ENCODE peak calls at places on chromosomes 4 and X, in ten cellular contexts. One of them, this sample, is unnamed.

GRCh38 chr4:88446124-88446523 is 10.8 kb upstream of the HERC5 start:
- DNase-seq in SW480: no peak
- DNase-seq in T-helper 2 cell: no peak
- DNase-seq in fibroblast of the aortic adventitia: peak
- DNase-seq in Caco-2: no peak
- DNase-seq in RPMI7951: no peak
- DNase-seq in MCF 10A: peak
- DNase-seq in stimulated activated CD8-positive, alpha-beta memory T cell treated with anti-CD3 and anti-CD28 coated beads, Interleukin-12 subunit alpha, Interleukin-12 subunit beta, amount 100 ng/mL, for 1 hour: no peak
- DNase-seq in sciatic nerve: no peak
- DNase-seq in activated T-helper 1 cell treated with anti-CD3 and anti-CD28 coated beads, Interleukin-2, amount 50 U/mL, for 16 hours: no peak
- DNase-seq in this sample: no peak

GRCh38 chr4:1767058-1767769 is 25.9 kb upstream of the FGFR3 start:
- DNase-seq in fibroblast of the aortic adventitia: peak
- DNase-seq in stimulated activated CD8-positive, alpha-beta memory T cell treated with anti-CD3 and anti-CD28 coated beads, Interleukin-12 subunit alpha, Interleukin-12 subunit beta, amount 100 ng/mL, for 1 hour: no peak
- DNase-seq in activated T-helper 1 cell treated with anti-CD3 and anti-CD28 coated beads, Interleukin-2, amount 50 U/mL, for 16 hours: no peak
- DNase-seq in sciatic nerve: no peak
- DNase-seq in MCF 10A: no peak
- DNase-seq in SW480: no peak
- DNase-seq in Caco-2: peak
- DNase-seq in T-helper 2 cell: no peak
- DNase-seq in RPMI7951: no peak
- DNase-seq in this sample: no peak

GRCh38 chr4:178738026-178738425 is 1295.8 kb upstream of the AGA start:
- DNase-seq in activated T-helper 1 cell treated with anti-CD3 and anti-CD28 coated beads, Interleukin-2, amount 50 U/mL, for 16 hours: no peak
- DNase-seq in MCF 10A: peak
- DNase-seq in stimulated activated CD8-positive, alpha-beta memory T cell treated with anti-CD3 and anti-CD28 coated beads, Interleukin-12 subunit alpha, Interleukin-12 subunit beta, amount 100 ng/mL, for 1 hour: no peak
- DNase-seq in RPMI7951: no peak
- DNase-seq in sciatic nerve: no peak
- DNase-seq in Caco-2: no peak
- DNase-seq in SW480: no peak
- DNase-seq in T-helper 2 cell: no peak
- DNase-seq in fibroblast of the aortic adventitia: no peak
- DNase-seq in this sample: no peak

GRCh38 chr4:105909699-105910340 is 14.5 kb downstream of the NPNT start:
- DNase-seq in T-helper 2 cell: no peak
- DNase-seq in SW480: peak
- DNase-seq in sciatic nerve: no peak
- DNase-seq in Caco-2: peak
- DNase-seq in stimulated activated CD8-positive, alpha-beta memory T cell treated with anti-CD3 and anti-CD28 coated beads, Interleukin-12 subunit alpha, Interleukin-12 subunit beta, amount 100 ng/mL, for 1 hour: no peak
- DNase-seq in fibroblast of the aortic adventitia: no peak
- DNase-seq in RPMI7951: no peak
- DNase-seq in MCF 10A: peak
- DNase-seq in activated T-helper 1 cell treated with anti-CD3 and anti-CD28 coated beads, Interleukin-2, amount 50 U/mL, for 16 hours: no peak
- DNase-seq in this sample: no peak

GRCh38 chr4:8396762-8397406 is 43.6 kb downstream of the ACOX3 start:
- DNase-seq in stimulated activated CD8-positive, alpha-beta memory T cell treated with anti-CD3 and anti-CD28 coated beads, Interleukin-12 subunit alpha, Interleukin-12 subunit beta, amount 100 ng/mL, for 1 hour: no peak
- DNase-seq in T-helper 2 cell: no peak
- DNase-seq in RPMI7951: no peak
- DNase-seq in MCF 10A: no peak
- DNase-seq in fibroblast of the aortic adventitia: no peak
- DNase-seq in SW480: no peak
- DNase-seq in Caco-2: no peak
- DNase-seq in sciatic nerve: no peak
- DNase-seq in activated T-helper 1 cell treated with anti-CD3 and anti-CD28 coated beads, Interleukin-2, amount 50 U/mL, for 16 hours: no peak
- DNase-seq in this sample: no peak

GRCh38 chrX:56803849-56804681 is 75.0 kb downstream of the NBDY start:
- DNase-seq in Caco-2: no peak
- DNase-seq in MCF 10A: no peak
- DNase-seq in activated T-helper 1 cell treated with anti-CD3 and anti-CD28 coated beads, Interleukin-2, amount 50 U/mL, for 16 hours: no peak
- DNase-seq in RPMI7951: no peak
- DNase-seq in sciatic nerve: no peak
- DNase-seq in T-helper 2 cell: no peak
- DNase-seq in SW480: no peak
- DNase-seq in stimulated activated CD8-positive, alpha-beta memory T cell treated with anti-CD3 and anti-CD28 coated beads, Interleukin-12 subunit alpha, Interleukin-12 subunit beta, amount 100 ng/mL, for 1 hour: no peak
- DNase-seq in fibroblast of the aortic adventitia: no peak
- DNase-seq in this sample: no peak

GRCh38 chr4:76641351-76641750 is 206.3 kb downstream of the SHROOM3 start:
- DNase-seq in sciatic nerve: no peak
- DNase-seq in MCF 10A: no peak
- DNase-seq in stimulated activated CD8-positive, alpha-beta memory T cell treated with anti-CD3 and anti-CD28 coated beads, Interleukin-12 subunit alpha, Interleukin-12 subunit beta, amount 100 ng/mL, for 1 hour: no peak
- DNase-seq in activated T-helper 1 cell treated with anti-CD3 and anti-CD28 coated beads, Interleukin-2, amount 50 U/mL, for 16 hours: no peak
- DNase-seq in SW480: no peak
- DNase-seq in fibroblast of the aortic adventitia: no peak
- DNase-seq in RPMI7951: no peak
- DNase-seq in Caco-2: no peak
- DNase-seq in T-helper 2 cell: no peak
- DNase-seq in this sample: no peak

GRCh38 chrX:15797707-15798106 is 7.4 kb downstream of the ZRSR2 start:
- DNase-seq in stimulated activated CD8-positive, alpha-beta memory T cell treated with anti-CD3 and anti-CD28 coated beads, Interleukin-12 subunit alpha, Interleukin-12 subunit beta, amount 100 ng/mL, for 1 hour: no peak
- DNase-seq in MCF 10A: no peak
- DNase-seq in fibroblast of the aortic adventitia: no peak
- DNase-seq in Caco-2: no peak
- DNase-seq in activated T-helper 1 cell treated with anti-CD3 and anti-CD28 coated beads, Interleukin-2, amount 50 U/mL, for 16 hours: no peak
- DNase-seq in RPMI7951: no peak
- DNase-seq in sciatic nerve: no peak
- DNase-seq in SW480: no peak
- DNase-seq in T-helper 2 cell: no peak
- DNase-seq in this sample: no peak

GRCh38 chrX:9765072-9765736 is 443 bp downstream of the GPR143 start:
- DNase-seq in MCF 10A: no peak
- DNase-seq in Caco-2: no peak
- DNase-seq in activated T-helper 1 cell treated with anti-CD3 and anti-CD28 coated beads, Interleukin-2, amount 50 U/mL, for 16 hours: no peak
- DNase-seq in T-helper 2 cell: no peak
- DNase-seq in fibroblast of the aortic adventitia: no peak
- DNase-seq in SW480: no peak
- DNase-seq in RPMI7951: peak
- DNase-seq in stimulated activated CD8-positive, alpha-beta memory T cell treated with anti-CD3 and anti-CD28 coated beads, Interleukin-12 subunit alpha, Interleukin-12 subunit beta, amount 100 ng/mL, for 1 hour: no peak
- DNase-seq in sciatic nerve: no peak
- DNase-seq in this sample: no peak

GRCh38 chrX:50779694-50780093 is 34.3 kb downstream of the SHROOM4 start:
- DNase-seq in SW480: no peak
- DNase-seq in sciatic nerve: no peak
- DNase-seq in T-helper 2 cell: no peak
- DNase-seq in fibroblast of the aortic adventitia: no peak
- DNase-seq in Caco-2: no peak
- DNase-seq in RPMI7951: peak
- DNase-seq in MCF 10A: no peak
- DNase-seq in stimulated activated CD8-positive, alpha-beta memory T cell treated with anti-CD3 and anti-CD28 coated beads, Interleukin-12 subunit alpha, Interleukin-12 subunit beta, amount 100 ng/mL, for 1 hour: no peak
- DNase-seq in activated T-helper 1 cell treated with anti-CD3 and anti-CD28 coated beads, Interleukin-2, amount 50 U/mL, for 16 hours: no peak
- DNase-seq in this sample: no peak

GRCh38 chr4:122450847-122451246 is 5.7 kb downstream of the IL2 start:
- DNase-seq in MCF 10A: peak
- DNase-seq in SW480: no peak
- DNase-seq in sciatic nerve: no peak
- DNase-seq in stimulated activated CD8-positive, alpha-beta memory T cell treated with anti-CD3 and anti-CD28 coated beads, Interleukin-12 subunit alpha, Interleukin-12 subunit beta, amount 100 ng/mL, for 1 hour: no peak
- DNase-seq in activated T-helper 1 cell treated with anti-CD3 and anti-CD28 coated beads, Interleukin-2, amount 50 U/mL, for 16 hours: no peak
- DNase-seq in RPMI7951: peak
- DNase-seq in T-helper 2 cell: no peak
- DNase-seq in Caco-2: peak
- DNase-seq in fibroblast of the aortic adventitia: peak
- DNase-seq in this sample: no peak

GRCh38 chr4:6742989-6743388 is 27.0 kb downstream of the BLOC1S4 start:
- DNase-seq in T-helper 2 cell: no peak
- DNase-seq in Caco-2: no peak
- DNase-seq in fibroblast of the aortic adventitia: no peak
- DNase-seq in SW480: no peak
- DNase-seq in RPMI7951: no peak
- DNase-seq in stimulated activated CD8-positive, alpha-beta memory T cell treated with anti-CD3 and anti-CD28 coated beads, Interleukin-12 subunit alpha, Interleukin-12 subunit beta, amount 100 ng/mL, for 1 hour: no peak
- DNase-seq in MCF 10A: no peak
- DNase-seq in activated T-helper 1 cell treated with anti-CD3 and anti-CD28 coated beads, Interleukin-2, amount 50 U/mL, for 16 hours: no peak
- DNase-seq in sciatic nerve: no peak
- DNase-seq in this sample: no peak

GRCh38 chr4:80448056-80448455 is 112.5 kb downstream of the CFAP299 start:
- DNase-seq in fibroblast of the aortic adventitia: peak
- DNase-seq in T-helper 2 cell: no peak
- DNase-seq in SW480: no peak
- DNase-seq in RPMI7951: no peak
- DNase-seq in sciatic nerve: no peak
- DNase-seq in stimulated activated CD8-positive, alpha-beta memory T cell treated with anti-CD3 and anti-CD28 coated beads, Interleukin-12 subunit alpha, Interleukin-12 subunit beta, amount 100 ng/mL, for 1 hour: no peak
- DNase-seq in activated T-helper 1 cell treated with anti-CD3 and anti-CD28 coated beads, Interleukin-2, amount 50 U/mL, for 16 hours: no peak
- DNase-seq in MCF 10A: no peak
- DNase-seq in Caco-2: no peak
- DNase-seq in this sample: no peak

GRCh38 chr4:24260133-24260532 is 324.2 kb downstream of the DHX15 start:
- DNase-seq in activated T-helper 1 cell treated with anti-CD3 and anti-CD28 coated beads, Interleukin-2, amount 50 U/mL, for 16 hours: no peak
- DNase-seq in stimulated activated CD8-positive, alpha-beta memory T cell treated with anti-CD3 and anti-CD28 coated beads, Interleukin-12 subunit alpha, Interleukin-12 subunit beta, amount 100 ng/mL, for 1 hour: no peak
- DNase-seq in MCF 10A: no peak
- DNase-seq in SW480: no peak
- DNase-seq in RPMI7951: no peak
- DNase-seq in sciatic nerve: no peak
- DNase-seq in T-helper 2 cell: no peak
- DNase-seq in Caco-2: no peak
- DNase-seq in fibroblast of the aortic adventitia: no peak
- DNase-seq in this sample: no peak

GRCh38 chr4:168884251-168885124 is 125.6 kb downstream of the CBR4 start:
- DNase-seq in MCF 10A: no peak
- DNase-seq in SW480: no peak
- DNase-seq in fibroblast of the aortic adventitia: no peak
- DNase-seq in sciatic nerve: no peak
- DNase-seq in Caco-2: no peak
- DNase-seq in activated T-helper 1 cell treated with anti-CD3 and anti-CD28 coated beads, Interleukin-2, amount 50 U/mL, for 16 hours: no peak
- DNase-seq in RPMI7951: no peak
- DNase-seq in T-helper 2 cell: no peak
- DNase-seq in stimulated activated CD8-positive, alpha-beta memory T cell treated with anti-CD3 and anti-CD28 coated beads, Interleukin-12 subunit alpha, Interleukin-12 subunit beta, amount 100 ng/mL, for 1 hour: no peak
- DNase-seq in this sample: no peak

GRCh38 chr4:24988776-24989175 is 42.0 kb downstream of the LGI2 start:
- DNase-seq in SW480: peak
- DNase-seq in sciatic nerve: no peak
- DNase-seq in MCF 10A: peak
- DNase-seq in stimulated activated CD8-positive, alpha-beta memory T cell treated with anti-CD3 and anti-CD28 coated beads, Interleukin-12 subunit alpha, Interleukin-12 subunit beta, amount 100 ng/mL, for 1 hour: no peak
- DNase-seq in RPMI7951: peak
- DNase-seq in fibroblast of the aortic adventitia: peak
- DNase-seq in Caco-2: peak
- DNase-seq in activated T-helper 1 cell treated with anti-CD3 and anti-CD28 coated beads, Interleukin-2, amount 50 U/mL, for 16 hours: no peak
- DNase-seq in T-helper 2 cell: no peak
- DNase-seq in this sample: no peak

GRCh38 chr4:27205994-27206393 is 345.4 kb downstream of the STIM2 start:
- DNase-seq in RPMI7951: no peak
- DNase-seq in activated T-helper 1 cell treated with anti-CD3 and anti-CD28 coated beads, Interleukin-2, amount 50 U/mL, for 16 hours: no peak
- DNase-seq in T-helper 2 cell: no peak
- DNase-seq in sciatic nerve: no peak
- DNase-seq in SW480: no peak
- DNase-seq in stimulated activated CD8-positive, alpha-beta memory T cell treated with anti-CD3 and anti-CD28 coated beads, Interleukin-12 subunit alpha, Interleukin-12 subunit beta, amount 100 ng/mL, for 1 hour: no peak
- DNase-seq in Caco-2: no peak
- DNase-seq in fibroblast of the aortic adventitia: peak
- DNase-seq in MCF 10A: no peak
- DNase-seq in this sample: no peak

GRCh38 chrX:16957751-16958150 is 11.3 kb downstream of the REPS2 start:
- DNase-seq in T-helper 2 cell: no peak
- DNase-seq in SW480: no peak
- DNase-seq in MCF 10A: no peak
- DNase-seq in fibroblast of the aortic adventitia: no peak
- DNase-seq in RPMI7951: no peak
- DNase-seq in sciatic nerve: no peak
- DNase-seq in Caco-2: no peak
- DNase-seq in stimulated activated CD8-positive, alpha-beta memory T cell treated with anti-CD3 and anti-CD28 coated beads, Interleukin-12 subunit alpha, Interleukin-12 subunit beta, amount 100 ng/mL, for 1 hour: no peak
- DNase-seq in activated T-helper 1 cell treated with anti-CD3 and anti-CD28 coated beads, Interleukin-2, amount 50 U/mL, for 16 hours: no peak
- DNase-seq in this sample: no peak

GRCh38 chr4:163762756-163763155 is 268.3 kb downstream of the TMA16 start:
- DNase-seq in MCF 10A: no peak
- DNase-seq in fibroblast of the aortic adventitia: no peak
- DNase-seq in Caco-2: no peak
- DNase-seq in SW480: no peak
- DNase-seq in activated T-helper 1 cell treated with anti-CD3 and anti-CD28 coated beads, Interleukin-2, amount 50 U/mL, for 16 hours: no peak
- DNase-seq in stimulated activated CD8-positive, alpha-beta memory T cell treated with anti-CD3 and anti-CD28 coated beads, Interleukin-12 subunit alpha, Interleukin-12 subunit beta, amount 100 ng/mL, for 1 hour: no peak
- DNase-seq in RPMI7951: no peak
- DNase-seq in T-helper 2 cell: no peak
- DNase-seq in sciatic nerve: no peak
- DNase-seq in this sample: no peak

GRCh38 chr4:99507762-99508161 is 3.1 kb upstream of the C4orf17 start:
- DNase-seq in RPMI7951: no peak
- DNase-seq in activated T-helper 1 cell treated with anti-CD3 and anti-CD28 coated beads, Interleukin-2, amount 50 U/mL, for 16 hours: no peak
- DNase-seq in fibroblast of the aortic adventitia: no peak
- DNase-seq in Caco-2: no peak
- DNase-seq in sciatic nerve: no peak
- DNase-seq in T-helper 2 cell: no peak
- DNase-seq in stimulated activated CD8-positive, alpha-beta memory T cell treated with anti-CD3 and anti-CD28 coated beads, Interleukin-12 subunit alpha, Interleukin-12 subunit beta, amount 100 ng/mL, for 1 hour: peak
- DNase-seq in MCF 10A: peak
- DNase-seq in SW480: no peak
- DNase-seq in this sample: no peak

GRCh38 chr4:6393544-6394475 is 78.6 kb downstream of the PPP2R2C start:
- DNase-seq in fibroblast of the aortic adventitia: no peak
- DNase-seq in MCF 10A: peak
- DNase-seq in activated T-helper 1 cell treated with anti-CD3 and anti-CD28 coated beads, Interleukin-2, amount 50 U/mL, for 16 hours: no peak
- DNase-seq in sciatic nerve: no peak
- DNase-seq in T-helper 2 cell: no peak
- DNase-seq in stimulated activated CD8-positive, alpha-beta memory T cell treated with anti-CD3 and anti-CD28 coated beads, Interleukin-12 subunit alpha, Interleukin-12 subunit beta, amount 100 ng/mL, for 1 hour: no peak
- DNase-seq in RPMI7951: no peak
- DNase-seq in SW480: no peak
- DNase-seq in Caco-2: no peak
- DNase-seq in this sample: no peak

GRCh38 chr4:78907638-78908037 is 31.6 kb downstream of the PAQR3 start:
- DNase-seq in fibroblast of the aortic adventitia: no peak
- DNase-seq in SW480: no peak
- DNase-seq in T-helper 2 cell: no peak
- DNase-seq in stimulated activated CD8-positive, alpha-beta memory T cell treated with anti-CD3 and anti-CD28 coated beads, Interleukin-12 subunit alpha, Interleukin-12 subunit beta, amount 100 ng/mL, for 1 hour: no peak
- DNase-seq in MCF 10A: no peak
- DNase-seq in activated T-helper 1 cell treated with anti-CD3 and anti-CD28 coated beads, Interleukin-2, amount 50 U/mL, for 16 hours: no peak
- DNase-seq in Caco-2: no peak
- DNase-seq in RPMI7951: no peak
- DNase-seq in sciatic nerve: no peak
- DNase-seq in this sample: no peak